ENCODE peak calls at places on chromosomes 5 and 9, in four cellular contexts. U is HCT116; Q is lung; I is CD8-positive, alpha-beta T cell. L is an unnamed sample. For H3K9me3, the result is how much of the 10 kb centered on the place peaks cover.

GRCh38 chr5:113546711-113547159 is 33.2 kb downstream of the YTHDC2 start:
- DNase-seq in U (no peak), Q (no peak), I (no peak), L (no peak)

GRCh38 chr9:31790720-31791119 is 593.7 kb upstream of the ACO1 start:
- DNase-seq in U (no peak), Q (no peak), I (no peak), L (no peak)

GRCh38 chr5:16539169-16539666 is 73.6 kb upstream of the ZNF622 start:
- DNase-seq in U (no peak), Q (peak), I (no peak), L (no peak)

GRCh38 chr5:66875325-66875724 is 279.1 kb downstream of the MAST4 start:
- DNase-seq in U (no peak), Q (no peak), I (no peak), L (no peak)

GRCh38 chr9:18746631-18747030 is 272.7 kb downstream of the ADAMTSL1 start:
- DNase-seq in U (no peak), Q (no peak), I (no peak), L (no peak)

GRCh38 chr5:180646289-180646962 is 3.0 kb downstream of the FLT4 start:
- DNase-seq in U (no peak), Q (no peak), I (no peak), L (no peak)

GRCh38 chr9:86807577-86807976 is 139.7 kb downstream of the GAS1 start:
- DNase-seq in U (no peak), Q (no peak), I (no peak), L (no peak)

GRCh38 chr9:124266139-124266825 is 8.5 kb downstream of the NEK6 start:
- DNase-seq in U (no peak), Q (no peak), I (no peak), L (no peak)

GRCh38 chr5:75510836-75511434 is 494 bp downstream of the CERT1 start:
- DNase-seq in U (no peak), Q (peak), I (peak), L (peak)

GRCh38 chr9:34896112-34896511 is 62.0 kb upstream of the PHF24 start:
- DNase-seq in U (no peak), Q (no peak), I (no peak), L (no peak)

GRCh38 chr9:68595868-68596267 is 55.2 kb upstream of the TMEM252 start:
- DNase-seq in U (no peak), Q (no peak), I (no peak), L (no peak)

GRCh38 chr9:99419099-99419498 is 197.0 kb downstream of the SEC61B start:
- DNase-seq in U (no peak), Q (no peak), I (no peak), L (no peak)

GRCh38 chr9:19239955-19240354 is 9.5 kb downstream of the DENND4C start:
- DNase-seq in U (no peak), Q (no peak), I (no peak), L (no peak)

GRCh38 chr9:115838417-115838816 is 315.2 kb upstream of the PAPPA start:
- DNase-seq in U (no peak), Q (no peak), I (no peak), L (no peak)

GRCh38 chr9:93306579-93307091 is 122.7 kb downstream of the WNK2 start:
- DNase-seq in U (no peak), Q (no peak), I (no peak), L (no peak)

GRCh38 chr9:2053883-2054845 is 39.0 kb downstream of the SMARCA2 start:
- DNase-seq in U (no peak), Q (no peak), I (peak), L (peak)

GRCh38 chr5:146342882-146343865 is 4.5 kb downstream of the POU4F3 start:
- DNase-seq in U (no peak), Q (no peak), I (no peak), L (no peak)

GRCh38 chr9:13412323-13412722 is 132.8 kb upstream of the MPDZ start:
- DNase-seq in U (no peak), Q (no peak), I (no peak), L (no peak)

GRCh38 chr5:175059687-175060194 is 335.4 kb downstream of the MSX2 start:
- DNase-seq in U (peak), Q (no peak), I (no peak), L (no peak)

GRCh38 chr5:143600396-143601075 is 197.1 kb upstream of the NR3C1 start:
- DNase-seq in U (no peak), Q (no peak), I (no peak), L (no peak)

GRCh38 chr9:21559402-21560280 is 77.5 kb upstream of the IFNE start:
- DNase-seq in U (no peak), Q (no peak), I (peak), L (peak)

GRCh38 chr9:22537721-22538120 is 91.1 kb downstream of the DMRTA1 start:
- DNase-seq in U (no peak), Q (no peak), I (no peak), L (no peak)

GRCh38 chr5:135569755-135570452 is 8.9 kb downstream of the CXCL14 start:
- DNase-seq in U (peak), Q (peak), I (no peak), L (no peak)

GRCh38 chr5:179119415-179120170 is 59.4 kb downstream of the ZNF354C start:
- DNase-seq in U (no peak), Q (peak), I (no peak), L (no peak)

GRCh38 chr5:82772281-82772680 is 304.9 kb downstream of the TMEM167A start:
- DNase-seq in U (no peak), Q (no peak), I (no peak), L (no peak)

GRCh38 chr5:10577371-10578291 is 13.8 kb downstream of the ANKRD33B start:
- DNase-seq in U (no peak), Q (no peak), I (no peak), L (no peak)

GRCh38 chr5:93578813-93579560 is 2.0 kb downstream of the NR2F1-AS1 start:
- DNase-seq in U (no peak), Q (no peak), I (no peak), L (no peak)

GRCh38 chr5:111231053-111231586 is 6.9 kb downstream of the CAMK4 start:
- DNase-seq in U (no peak), Q (no peak), I (no peak), L (no peak)

GRCh38 chr5:165029471-165029870 is 1524.1 kb downstream of the MAT2B start:
- DNase-seq in U (no peak), Q (no peak), I (no peak), L (no peak)

GRCh38 chr5:133527311-133527710 is 85.0 kb downstream of the FSTL4 start:
- DNase-seq in U (no peak), Q (no peak), I (no peak), L (no peak)

GRCh38 chr9:88803551-88804288 is 187.5 kb upstream of the S1PR3 start:
- DNase-seq in U (no peak), Q (no peak), I (no peak), L (no peak)

GRCh38 chr9:35958104-35958825 is at the start of gene OR2S2:
- DNase-seq in U (no peak), Q (no peak), I (no peak), L (no peak)

GRCh38 chr5:74598731-74599624 is 41.5 kb downstream of the ENC1 start:
- DNase-seq in U (no peak), Q (no peak), I (no peak), L (no peak)

GRCh38 chr9:85713897-85714296 is 27.9 kb downstream of the AGTPBP1 start:
- DNase-seq in U (no peak), Q (no peak), I (no peak), L (no peak)

GRCh38 chr9:136997830-136998234 is 1.5 kb upstream of the CLIC3 start:
- DNase-seq in U (no peak), Q (no peak), I (peak), L (no peak)

GRCh38 chr9:79902937-79903600 is 331.3 kb downstream of the TLE4 start:
- DNase-seq in U (no peak), Q (no peak), I (no peak), L (no peak)

GRCh38 chr9:8349369-8349768 is 549.8 kb upstream of the DMAC1 start:
- DNase-seq in U (no peak), Q (no peak), I (no peak), L (no peak)
- H3K9me3 ChIP-seq in U (under half), Q (under half), I (under half), L (under half)

GRCh38 chr5:157649091-157649490 is 3.1 kb downstream of the SOX30 start:
- DNase-seq in U (no peak), Q (no peak), I (no peak), L (no peak)

GRCh38 chr5:157648275-157648990 is 3.8 kb downstream of the SOX30 start:
- DNase-seq in U (no peak), Q (no peak), I (no peak), L (no peak)

GRCh38 chr5:157651011-157651611 is 1.1 kb downstream of the SOX30 start:
- DNase-seq in U (no peak), Q (no peak), I (no peak), L (no peak)

GRCh38 chr5:157651623-157652376 is 438 bp downstream of the SOX30 start:
- DNase-seq in U (no peak), Q (peak), I (peak), L (peak)

GRCh38 chr5:157652377-157652692 is at the start of gene SOX30:
- DNase-seq in U (no peak), Q (no peak), I (no peak), L (no peak)
- H3K9me3 ChIP-seq in U (under half), Q (under half), I (under half), L (under half)

DNA sequence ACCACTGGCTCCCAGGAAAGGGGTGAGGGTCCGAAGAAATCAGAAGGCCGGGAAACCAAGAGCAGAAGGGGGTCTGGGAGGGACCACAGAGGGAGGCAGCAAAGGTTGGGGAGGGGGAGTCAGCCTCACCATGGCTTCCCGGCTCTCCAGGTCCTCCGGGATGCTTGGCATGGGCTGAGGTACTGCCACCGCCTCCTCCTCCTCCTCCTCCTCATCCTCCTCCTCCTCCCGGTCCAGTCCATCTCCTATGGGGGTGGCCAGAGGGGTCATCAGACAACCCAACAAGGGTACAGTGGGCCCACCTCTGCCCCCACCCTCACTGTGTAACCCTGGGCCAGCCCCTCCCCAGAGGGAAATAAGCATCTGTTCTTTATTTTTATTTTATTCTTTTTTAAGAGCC is 17.5 kb downstream of the GOLGA2 start:
- DNase-seq in U (no peak), Q (no peak), I (no peak), L (no peak)
- H3K9me3 ChIP-seq in U (under half), Q (under half), I (under half), L (under half)

GRCh38 chr9:138075496-138075895 is 197.9 kb downstream of the CACNA1B start:
- DNase-seq in U (no peak), Q (no peak), I (no peak), L (no peak)

GRCh38 chr9:138074516-138074915 is 196.9 kb downstream of the CACNA1B start:
- DNase-seq in U (no peak), Q (no peak), I (no peak), L (no peak)

GRCh38 chr9:138077126-138077525 is 199.5 kb downstream of the CACNA1B start:
- DNase-seq in U (no peak), Q (no peak), I (no peak), L (no peak)

GRCh38 chr9:138076650-138077009 is 199.0 kb downstream of the CACNA1B start:
- DNase-seq in U (no peak), Q (no peak), I (no peak), L (no peak)

GRCh38 chr9:138075961-138076649 is 198.5 kb downstream of the CACNA1B start:
- DNase-seq in U (no peak), Q (no peak), I (no peak), L (no peak)
- H3K9me3 ChIP-seq in U (under half), Q (under half), I (under half), L (under half)